ENCODE peak calls at places on chromosomes 2 and 18, in five cellular contexts. Q is stomach, C is tibial nerve, D is endothelial cell of umbilical vein, M is HepG2. S is an unnamed sample.
A peak's percentile ranks its signal among the peaks of the same experiment; 100 is the strongest.

GRCh38 chr2:127024769-127025356 is 82.1 kb downstream of the BIN1 start:
- DNase-seq in Q (no peak), C (no peak), D (no peak), M (no peak), S (peak; percentile 62)

GRCh38 chr2:239464166-239465016 is 63.6 kb upstream of the HDAC4 start:
- DNase-seq in Q (no peak), C (no peak), D (no peak), M (no peak), S (no peak)

GRCh38 chr18:76495435-76496199 is 575 bp upstream of the ZNF516 start:
- DNase-seq in Q (no peak), C (no peak), D (no peak), M (peak; percentile 65), S (peak; percentile 7)

GRCh38 chr2:31297751-31298150 is 63.8 kb downstream of the EHD3 start:
- DNase-seq in Q (no peak), C (no peak), D (no peak), M (no peak), S (peak; percentile 40)

GRCh38 chr2:112290098-112290497 is 14.7 kb downstream of the ZC3H6 start:
- DNase-seq in Q (no peak), C (no peak), D (peak; percentile 19), M (no peak), S (no peak)

GRCh38 chr2:164496881-164497280 is 124.4 kb downstream of the GRB14 start:
- DNase-seq in Q (no peak), C (no peak), D (no peak), M (no peak), S (no peak)

GRCh38 chr2:165852394-165852793 is 58.3 kb upstream of the GALNT3 start:
- DNase-seq in Q (no peak), C (no peak), D (no peak), M (no peak), S (no peak)

GRCh38 chr18:9516437-9517064 is 41.2 kb downstream of the RALBP1 start:
- DNase-seq in Q (no peak), C (no peak), D (peak; percentile 65), M (peak; percentile 14), S (no peak)

GRCh38 chr18:50509012-50509411 is 50.9 kb upstream of the MAPK4 start:
- DNase-seq in Q (no peak), C (no peak), D (no peak), M (no peak), S (no peak)

GRCh38 chr2:36456227-36456788 is 100.7 kb downstream of the CRIM1 start:
- DNase-seq in Q (peak; percentile 50), C (peak; percentile 37), D (peak; percentile 87), M (no peak), S (no peak)

GRCh38 chr2:105081006-105081701 is 43.3 kb downstream of the MRPS9 start:
- DNase-seq in Q (no peak), C (no peak), D (peak; percentile 38), M (no peak), S (no peak)

GRCh38 chr2:136065384-136065783 is 52.6 kb downstream of the CXCR4 start:
- DNase-seq in Q (no peak), C (no peak), D (peak; percentile 50), M (peak; percentile 20), S (no peak)

GRCh38 chr2:220374282-220374681 is 746.9 kb downstream of the SLC4A3 start:
- DNase-seq in Q (no peak), C (no peak), D (no peak), M (no peak), S (no peak)

GRCh38 chr18:7272268-7273049 is 41.6 kb downstream of the LRRC30 start:
- DNase-seq in Q (peak; percentile 60), C (peak; percentile 31), D (peak; percentile 79), M (peak; percentile 55), S (peak; percentile 33)

GRCh38 chr2:236661064-236661761 is 91.6 kb downstream of the ACKR3 start:
- DNase-seq in Q (no peak), C (no peak), D (peak; percentile 59), M (no peak), S (peak; percentile 77)

GRCh38 chr2:106339156-106339555 is 129.1 kb downstream of the RGPD3 start:
- DNase-seq in Q (no peak), C (no peak), D (no peak), M (no peak), S (no peak)

GRCh38 chr2:240968731-240969624 is 29.4 kb upstream of the SNED1 start:
- DNase-seq in Q (no peak), C (no peak), D (no peak), M (peak; percentile 71), S (no peak)

GRCh38 chr2:8346706-8347430 is 335.0 kb upstream of the ID2 start:
- DNase-seq in Q (no peak), C (no peak), D (no peak), M (no peak), S (no peak)

GRCh38 chr2:20221169-20221938 is 3.6 kb downstream of the SDC1 start:
- DNase-seq in Q (no peak), C (no peak), D (no peak), M (no peak), S (no peak)

GRCh38 chr2:54457326-54458023 is 1.3 kb downstream of the SPTBN1 start:
- DNase-seq in Q (peak; percentile 39), C (no peak), D (peak; percentile 41), M (peak; percentile 59), S (peak; percentile 39)

GRCh38 chr2:237150831-237151230 is 65.1 kb downstream of the COPS8 start:
- DNase-seq in Q (no peak), C (no peak), D (no peak), M (no peak), S (no peak)

GRCh38 chr18:21049306-21049705 is 62.3 kb downstream of the ROCK1 start:
- DNase-seq in Q (no peak), C (no peak), D (peak; percentile 69), M (no peak), S (no peak)

GRCh38 chr2:165161510-165161909 is 42.3 kb downstream of the SCN3A start:
- DNase-seq in Q (no peak), C (no peak), D (no peak), M (no peak), S (no peak)

GRCh38 chr2:75342504-75343175 is 143.3 kb upstream of the TACR1 start:
- DNase-seq in Q (no peak), C (no peak), D (no peak), M (no peak), S (no peak)

DNA sequence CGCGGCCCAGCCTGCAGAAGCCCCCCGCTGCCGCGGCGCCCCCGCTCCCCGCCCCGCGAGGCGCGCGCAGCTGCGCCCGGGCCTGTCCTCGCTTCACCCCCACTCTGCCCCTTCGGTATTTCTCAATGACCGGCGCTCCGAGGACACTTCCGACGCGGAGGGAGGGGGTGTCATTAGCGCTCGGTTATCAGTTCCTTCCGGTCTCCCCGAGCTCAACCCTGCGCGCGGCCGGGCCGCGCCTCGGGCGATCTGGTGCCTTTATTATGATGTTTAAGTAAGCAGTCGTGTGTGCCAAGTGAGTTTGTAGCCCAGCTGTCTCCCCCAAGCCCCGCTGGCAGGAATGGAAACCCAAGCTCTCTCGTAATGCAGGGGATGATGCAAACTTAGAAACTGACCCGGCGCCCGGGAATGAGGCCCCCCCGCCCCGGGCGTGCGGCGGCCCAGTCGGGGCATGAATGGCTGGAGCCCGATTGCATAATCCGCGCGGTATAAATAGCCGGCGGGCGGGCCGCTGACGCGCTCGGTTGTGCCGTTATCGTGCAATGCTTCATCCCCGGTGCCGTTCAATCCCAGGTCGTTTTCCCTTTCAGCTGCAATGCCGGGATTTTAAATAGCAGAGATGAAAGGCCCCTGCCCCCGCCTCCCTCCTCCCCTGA is 3.9 kb upstream of the SPRED2 start:
- DNase-seq in Q (peak; percentile 89), C (peak; percentile 90), D (peak; percentile 59), M (peak; percentile 89), S (peak; percentile 73)
- TF ChIP-seq POLR2A in Q (peak; percentile 23), C (peak; percentile 61), D (no peak), M (peak; percentile 77), S (no peak)

GRCh38 chr2:70094978-70095832 is 7.9 kb downstream of the PCBP1 start:
- DNase-seq in Q (peak; percentile 81), C (no peak), D (peak; percentile 78), M (peak; percentile 87), S (peak; percentile 70)
- TF ChIP-seq POLR2A in Q (no peak), C (peak; percentile 60), D (no peak), M (peak; percentile 48), S (no peak)

GRCh38 chr2:177211602-177212105 is 940 bp upstream of the HNRNPA3 start:
- DNase-seq in Q (no peak), C (no peak), D (peak; percentile 22), M (no peak), S (no peak)

GRCh38 chr2:177211148-177211547 is 1.4 kb upstream of the HNRNPA3 start:
- DNase-seq in Q (no peak), C (no peak), D (no peak), M (no peak), S (no peak)

GRCh38 chr2:177212106-177212894 is at the start of gene HNRNPA3:
- DNase-seq in Q (peak; percentile 99), C (peak; percentile 98), D (peak; percentile 100), M (peak; percentile 98), S (peak; percentile 94)

GRCh38 chr2:177217247-177217843 is 4.8 kb downstream of the HNRNPA3 start:
- DNase-seq in Q (no peak), C (no peak), D (no peak), M (no peak), S (no peak)

DNA sequence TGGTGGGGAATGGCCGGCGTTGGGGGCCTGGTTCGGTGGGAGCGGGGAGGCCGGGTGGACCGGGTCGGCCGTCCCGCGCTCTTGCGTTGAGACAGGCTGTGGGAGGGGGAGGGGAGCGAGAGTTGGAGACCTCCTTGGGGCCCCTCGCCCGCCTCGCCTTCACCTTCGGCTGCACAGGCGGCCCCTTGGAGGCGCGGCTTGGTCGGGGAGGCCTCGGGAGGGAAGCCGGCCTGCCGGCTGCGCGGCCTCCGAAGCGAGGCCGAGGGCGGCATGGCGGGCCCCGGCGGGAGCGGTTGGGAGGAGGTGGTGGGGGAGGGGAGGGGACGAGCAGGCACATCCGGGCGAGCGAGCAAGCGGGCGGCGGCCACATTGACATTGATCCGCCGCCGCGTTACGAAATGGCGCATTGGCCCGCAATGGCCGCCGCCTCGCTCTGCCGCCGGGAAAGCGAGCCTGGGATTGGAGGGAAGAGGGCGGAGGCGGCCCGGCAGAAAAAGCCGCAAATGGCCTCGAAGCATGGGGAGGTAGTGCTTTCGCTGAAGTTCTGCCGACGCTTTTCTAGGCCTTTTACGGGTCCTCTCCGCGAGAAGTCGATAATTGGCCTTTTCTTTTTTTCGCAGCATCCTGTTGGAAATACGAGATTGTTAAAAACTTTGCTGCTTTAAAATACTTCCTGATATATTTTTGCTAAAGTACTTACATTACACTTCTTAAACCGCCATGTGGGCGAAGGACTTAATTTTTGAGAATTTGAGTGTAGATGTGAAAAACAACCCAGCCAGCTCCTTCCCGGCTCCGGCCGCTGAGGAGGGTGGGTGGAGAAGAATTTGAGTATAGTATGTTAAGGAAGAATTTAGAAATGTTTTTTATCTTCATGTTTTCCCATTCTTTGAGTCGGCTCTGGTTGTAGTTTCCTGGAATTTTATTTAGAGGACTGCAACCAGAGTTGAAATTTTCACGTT is 582 bp downstream of the HNRNPA3 start:
- DNase-seq in Q (peak; percentile 95), C (peak; percentile 91), D (peak; percentile 85), M (peak; percentile 84), S (peak; percentile 84)
- TF ChIP-seq POLR2A in Q (no peak), C (no peak), D (peak; percentile 26), M (peak; percentile 36), S (no peak)

GRCh38 chr2:232367016-232367415 is 11.5 kb upstream of the ALPP start:
- DNase-seq in Q (no peak), C (no peak), D (no peak), M (no peak), S (no peak)

GRCh38 chr2:232361646-232362045 is 16.9 kb upstream of the ALPP start:
- DNase-seq in Q (no peak), C (no peak), D (no peak), M (no peak), S (no peak)

GRCh38 chr2:232365621-232366321 is 12.8 kb upstream of the ALPP start:
- DNase-seq in Q (no peak), C (no peak), D (no peak), M (peak; percentile 62), S (peak; percentile 76)

GRCh38 chr2:232362174-232362913 is 16.2 kb upstream of the ALPP start:
- DNase-seq in Q (no peak), C (no peak), D (no peak), M (no peak), S (no peak)

GRCh38 chr2:232363784-232364615 is 14.6 kb upstream of the ALPP start:
- DNase-seq in Q (no peak), C (no peak), D (no peak), M (no peak), S (no peak)
- TF ChIP-seq POLR2A in Q (no peak), C (no peak), D (no peak), M (no peak), S (no peak)